ENCODE peak calls at places on chromosomes 13 and 19, in five cellular contexts. C, J, W, E and O are unnamed samples.

GRCh38 chr13:36713842-36714241 is 40.0 kb downstream of the SERTM1 start:
- DNase-seq in C (no peak), J (no peak), W (no peak), E (peak; percentile 36), O (no peak)

GRCh38 chr13:59951011-59951410 is 212.7 kb downstream of the DIAPH3 start:
- DNase-seq in C (no peak), J (no peak), W (no peak), E (no peak), O (no peak)

GRCh38 chr13:35731471-35731870 is 255.0 kb upstream of the MAB21L1 start:
- DNase-seq in C (no peak), J (no peak), W (no peak), E (no peak), O (no peak)

GRCh38 chr13:20351279-20352022 is 119.3 kb upstream of the GJB6 start:
- DNase-seq in C (no peak), J (no peak), W (peak; percentile 56), E (peak; percentile 19), O (no peak)

GRCh38 chr13:43132228-43132627 is 108.8 kb downstream of the DNAJC15 start:
- DNase-seq in C (no peak), J (no peak), W (peak; percentile 44), E (peak; percentile 37), O (no peak)

GRCh38 chr19:17090501-17091074 is 15.0 kb downstream of the MYO9B start:
- DNase-seq in C (peak; percentile 57), J (no peak), W (no peak), E (no peak), O (peak; percentile 59)

GRCh38 chr13:98187155-98187726 is 10.2 kb upstream of the RNF113B start:
- DNase-seq in C (no peak), J (no peak), W (no peak), E (no peak), O (no peak)

GRCh38 chr13:102033719-102034446 is 368.0 kb downstream of the FGF14 start:
- DNase-seq in C (no peak), J (no peak), W (no peak), E (no peak), O (no peak)

GRCh38 chr19:10118960-10119359 is 739 bp downstream of the EIF3G start:
- DNase-seq in C (no peak), J (no peak), W (no peak), E (peak; percentile 53), O (no peak)

GRCh38 chr13:94093652-94094310 is 385.7 kb downstream of the DCT start:
- DNase-seq in C (no peak), J (no peak), W (peak; percentile 67), E (peak; percentile 83), O (no peak)

GRCh38 chr13:50526771-50527567 is 316.5 kb downstream of the DLEU7 start:
- DNase-seq in C (no peak), J (no peak), W (no peak), E (no peak), O (no peak)

GRCh38 chr19:16143399-16144215 is at the start of gene HSH2D:
- DNase-seq in C (peak; percentile 86), J (no peak), W (no peak), E (no peak), O (peak; percentile 64)

GRCh38 chr13:44969858-44970484 is 19.3 kb downstream of the NUFIP1 start:
- DNase-seq in C (no peak), J (no peak), W (peak; percentile 76), E (peak; percentile 79), O (no peak)

GRCh38 chr19:10749435-10750384 is 31.8 kb downstream of the DNM2 start:
- DNase-seq in C (no peak), J (no peak), W (no peak), E (no peak), O (no peak)

GRCh38 chr13:32938907-32939306 is 77.3 kb upstream of the KL start:
- DNase-seq in C (no peak), J (no peak), W (peak; percentile 17), E (peak; percentile 34), O (no peak)

GRCh38 chr19:39413903-39414608 is 1.6 kb downstream of the PLEKHG2 start:
- DNase-seq in C (no peak), J (no peak), W (peak; percentile 40), E (peak; percentile 62), O (no peak)

GRCh38 chr13:26518433-26519084 is 38.9 kb upstream of the WASF3 start:
- DNase-seq in C (no peak), J (no peak), W (no peak), E (no peak), O (no peak)

GRCh38 chr13:31556376-31556775 is 182.9 kb upstream of the RXFP2 start:
- DNase-seq in C (no peak), J (no peak), W (no peak), E (peak; percentile 86), O (no peak)

GRCh38 chr13:71477735-71478134 is 389.3 kb downstream of the DACH1 start:
- DNase-seq in C (no peak), J (no peak), W (no peak), E (peak; percentile 1), O (no peak)

GRCh38 chr13:53411443-53411842 is 382.8 kb downstream of the OLFM4 start:
- DNase-seq in C (no peak), J (no peak), W (no peak), E (no peak), O (no peak)

GRCh38 chr13:29893438-29893837 is 43.0 kb upstream of the UBL3 start:
- DNase-seq in C (no peak), J (no peak), W (no peak), E (peak; percentile 84), O (no peak)

GRCh38 chr19:3029070-3029923 is at the start of gene TLE2:
- DNase-seq in C (peak; percentile 38), J (no peak), W (no peak), E (no peak), O (no peak)

GRCh38 chr19:45919678-45920077 is 5.1 kb upstream of the NANOS2 start:
- DNase-seq in C (no peak), J (peak; percentile 20), W (no peak), E (no peak), O (no peak)

GRCh38 chr19:17855333-17856152 is 4.2 kb upstream of the RPL18A start:
- DNase-seq in C (peak; percentile 96), J (peak; percentile 16), W (peak; percentile 57), E (peak; percentile 87), O (peak; percentile 89)

GRCh38 chr13:61988810-61989209 is 573.2 kb upstream of the PCDH20 start:
- DNase-seq in C (no peak), J (no peak), W (no peak), E (no peak), O (no peak)

GRCh38 chr19:15195381-15195964 is 5.3 kb downstream of the NOTCH3 start:
- DNase-seq in C (no peak), J (no peak), W (peak; percentile 53), E (peak; percentile 73), O (no peak)

GRCh38 chr13:68727165-68727564 is 1380.5 kb upstream of the ATXN8OS start:
- DNase-seq in C (no peak), J (no peak), W (no peak), E (peak; percentile 0), O (no peak)

GRCh38 chr13:21717817-21718216 is 46.9 kb downstream of the FGF9 start:
- DNase-seq in C (no peak), J (no peak), W (no peak), E (no peak), O (no peak)

GRCh38 chr13:94140027-94140426 is 339.5 kb downstream of the DCT start:
- DNase-seq in C (no peak), J (no peak), W (no peak), E (no peak), O (no peak)